ENCODE peak calls at places on chromosomes 5 and 9, in eight cellular contexts. N, X, A, T, L, I, V and B are unnamed samples.
A peak's percentile ranks its signal among the peaks of the same experiment; 100 is the strongest.

GRCh38 chr5:56323505-56323904 is 90.4 kb upstream of the ANKRD55 start:
- DNase-seq in N (no peak), X (peak; percentile 81), A (no peak), T (no peak), L (peak; percentile 24), I (no peak), V (no peak), B (peak; percentile 40)

GRCh38 chr5:34927785-34928184 is 1.6 kb upstream of the DNAJC21 start:
- DNase-seq in N (no peak), X (no peak), A (no peak), T (no peak), L (no peak), I (no peak), V (no peak), B (no peak)

GRCh38 chr5:150368526-150368925 is 11.0 kb downstream of the TCOF1 start:
- DNase-seq in N (no peak), X (peak; percentile 77), A (no peak), T (no peak), L (no peak), I (no peak), V (no peak), B (no peak)

GRCh38 chr5:89904442-89904841 is 505.1 kb downstream of the CETN3 start:
- DNase-seq in N (no peak), X (no peak), A (no peak), T (no peak), L (no peak), I (no peak), V (no peak), B (no peak)

GRCh38 chr5:53431665-53432064 is 48.8 kb upstream of the FST start:
- DNase-seq in N (no peak), X (no peak), A (no peak), T (no peak), L (no peak), I (no peak), V (no peak), B (no peak)

GRCh38 chr5:65299841-65300240 is 181.9 kb downstream of the ADAMTS6 start:
- DNase-seq in N (no peak), X (peak; percentile 71), A (no peak), T (no peak), L (peak; percentile 46), I (peak; percentile 24), V (no peak), B (no peak)

GRCh38 chr9:65444943-65445342 is 159.9 kb upstream of the FOXD4L5 start:
- DNase-seq in N (no peak), X (no peak), A (no peak), T (no peak), L (no peak), I (no peak), V (no peak), B (no peak)

GRCh38 chr9:21995652-21996275 is 1.2 kb downstream of the CDKN2B-AS1 start:
- DNase-seq in N (peak; percentile 59), X (peak; percentile 56), A (no peak), T (peak; percentile 41), L (no peak), I (no peak), V (peak; percentile 49), B (no peak)

GRCh38 chr9:6243746-6244145 is 28.1 kb downstream of the IL33 start:
- DNase-seq in N (no peak), X (peak; percentile 27), A (no peak), T (no peak), L (peak; percentile 48), I (peak; percentile 27), V (no peak), B (no peak)

GRCh38 chr9:37262410-37262809 is 142.0 kb downstream of the ZCCHC7 start:
- DNase-seq in N (no peak), X (peak; percentile 29), A (peak; percentile 12), T (no peak), L (no peak), I (no peak), V (peak; percentile 30), B (no peak)

GRCh38 chr5:114223866-114224265 is 138.0 kb upstream of the KCNN2 start:
- DNase-seq in N (no peak), X (no peak), A (peak; percentile 8), T (no peak), L (no peak), I (no peak), V (peak; percentile 18), B (no peak)

GRCh38 chr5:137935190-137935589 is 45.9 kb downstream of the PKD2L2 start:
- DNase-seq in N (no peak), X (no peak), A (no peak), T (no peak), L (no peak), I (no peak), V (no peak), B (no peak)

GRCh38 chr5:140862441-140863295 is 6.1 kb upstream of the PCDHA11 start:
- DNase-seq in N (no peak), X (no peak), A (no peak), T (no peak), L (no peak), I (no peak), V (no peak), B (no peak)

GRCh38 chr5:115661156-115661555 is 35.3 kb upstream of the TMED7 start:
- DNase-seq in N (no peak), X (no peak), A (no peak), T (no peak), L (no peak), I (no peak), V (no peak), B (no peak)

GRCh38 chr9:18542837-18543405 is 69.0 kb downstream of the ADAMTSL1 start:
- DNase-seq in N (no peak), X (peak; percentile 89), A (no peak), T (no peak), L (no peak), I (peak; percentile 66), V (no peak), B (peak; percentile 31)

GRCh38 chr9:113501129-113501686 is 37.7 kb downstream of the RGS3 start:
- DNase-seq in N (no peak), X (no peak), A (no peak), T (no peak), L (no peak), I (no peak), V (no peak), B (no peak)

GRCh38 chr5:174533771-174534221 is 190.6 kb upstream of the MSX2 start:
- DNase-seq in N (no peak), X (peak; percentile 51), A (no peak), T (no peak), L (peak; percentile 58), I (peak; percentile 4), V (no peak), B (peak; percentile 79)

GRCh38 chr5:72885824-72886223 is 69.4 kb downstream of the TNPO1 start:
- DNase-seq in N (no peak), X (no peak), A (no peak), T (no peak), L (no peak), I (no peak), V (no peak), B (no peak)

GRCh38 chr5:139849942-139850341 is 54.3 kb downstream of the PSD2 start:
- DNase-seq in N (no peak), X (no peak), A (no peak), T (no peak), L (no peak), I (no peak), V (no peak), B (no peak)

GRCh38 chr9:132942541-132943182 is 1.8 kb downstream of the TSC1 start:
- DNase-seq in N (no peak), X (no peak), A (no peak), T (no peak), L (no peak), I (no peak), V (no peak), B (no peak)

GRCh38 chr5:33890633-33891032 is 1.2 kb downstream of the ADAMTS12 start:
- DNase-seq in N (no peak), X (peak; percentile 43), A (peak; percentile 25), T (no peak), L (no peak), I (no peak), V (no peak), B (no peak)

GRCh38 chr9:132585954-132586829 is 3.8 kb downstream of the BARHL1 start:
- DNase-seq in N (no peak), X (no peak), A (no peak), T (no peak), L (no peak), I (no peak), V (peak; percentile 7), B (no peak)